ENCODE peak calls at places on chromosome 4, in eight cellular contexts. Y is fibroblast of lung; L is CD8-positive, alpha-beta T cell; J is GM20000; E is PC-3; P is K562; F is neural crest cell; X is GM12878. N is an unnamed sample.

GRCh38 chr4:158079661-158080060 is 93.2 kb downstream of the GASK1B start:
- DNase-seq in Y (no peak), L (no peak), J (no peak), E (no peak), P (no peak), F (no peak), X (no peak), N (peak; percentile 60)

GRCh38 chr4:8591626-8592365 is 769 bp upstream of the CPZ start:
- DNase-seq in Y (no peak), L (no peak), J (no peak), E (no peak), P (no peak), F (no peak), X (no peak), N (no peak)

GRCh38 chr4:139950568-139950967 is 203.4 kb downstream of the MAML3 start:
- DNase-seq in Y (no peak), L (no peak), J (peak; percentile 57), E (no peak), P (no peak), F (no peak), X (peak; percentile 83), N (peak; percentile 35)

GRCh38 chr4:47686294-47686872 is 151.5 kb downstream of the CORIN start:
- DNase-seq in Y (peak; percentile 55), L (peak; percentile 43), J (peak; percentile 47), E (peak; percentile 58), P (peak; percentile 65), F (peak; percentile 44), X (peak; percentile 13), N (peak; percentile 58)

GRCh38 chr4:181968371-181968770 is 274.8 kb upstream of the TENM3 start:
- DNase-seq in Y (peak; percentile 35), L (no peak), J (no peak), E (no peak), P (no peak), F (no peak), X (no peak), N (peak; percentile 57)

GRCh38 chr4:99536148-99536728 is 25.4 kb downstream of the C4orf17 start:
- DNase-seq in Y (peak; percentile 12), L (no peak), J (no peak), E (no peak), P (no peak), F (no peak), X (no peak), N (no peak)

GRCh38 chr4:78179188-78179587 is 122.1 kb downstream of the FRAS1 start:
- DNase-seq in Y (no peak), L (no peak), J (no peak), E (no peak), P (no peak), F (no peak), X (no peak), N (no peak)

GRCh38 chr4:6703786-6704185 is 5.9 kb downstream of the MRFAP1L1 start:
- DNase-seq in Y (no peak), L (no peak), J (no peak), E (no peak), P (no peak), F (no peak), X (no peak), N (peak; percentile 60)

GRCh38 chr4:145766273-145766672 is 86.3 kb downstream of the C4orf51 start:
- DNase-seq in Y (no peak), L (no peak), J (no peak), E (no peak), P (no peak), F (no peak), X (no peak), N (no peak)

GRCh38 chr4:40629401-40630334 is at the start of gene RBM47:
- DNase-seq in Y (peak; percentile 44), L (no peak), J (peak; percentile 72), E (peak; percentile 86), P (no peak), F (peak; percentile 26), X (no peak), N (peak; percentile 50)

GRCh38 chr4:107213410-107213809 is 177.3 kb upstream of the DKK2 start:
- DNase-seq in Y (no peak), L (no peak), J (no peak), E (no peak), P (no peak), F (no peak), X (no peak), N (peak; percentile 50)

GRCh38 chr4:8260656-8261111 is 8.9 kb upstream of the HTRA3 start:
- DNase-seq in Y (peak; percentile 89), L (no peak), J (no peak), E (peak; percentile 79), P (no peak), F (no peak), X (no peak), N (peak; percentile 86)

GRCh38 chr4:176432811-176433540 is 113.2 kb downstream of the SPCS3 start:
- DNase-seq in Y (no peak), L (no peak), J (no peak), E (no peak), P (no peak), F (no peak), X (no peak), N (no peak)

GRCh38 chr4:7198440-7199128 is 6.2 kb downstream of the SORCS2 start:
- DNase-seq in Y (no peak), L (no peak), J (no peak), E (no peak), P (no peak), F (no peak), X (no peak), N (no peak)

GRCh38 chr4:148112231-148112982 is 329.8 kb downstream of the NR3C2 start:
- DNase-seq in Y (peak; percentile 45), L (no peak), J (no peak), E (no peak), P (no peak), F (no peak), X (no peak), N (peak; percentile 85)

GRCh38 chr4:94668724-94669123 is 89.0 kb upstream of the BMPR1B start:
- DNase-seq in Y (no peak), L (no peak), J (no peak), E (no peak), P (no peak), F (no peak), X (no peak), N (no peak)

GRCh38 chr4:1503583-1504471 is 97.6 kb upstream of the NKX1-1 start:
- DNase-seq in Y (no peak), L (peak; percentile 20), J (no peak), E (no peak), P (peak; percentile 78), F (no peak), X (no peak), N (no peak)

GRCh38 chr4:27702710-27703431 is 842.2 kb downstream of the STIM2 start:
- DNase-seq in Y (peak; percentile 12), L (no peak), J (no peak), E (peak; percentile 49), P (peak; percentile 5), F (peak; percentile 4), X (no peak), N (peak; percentile 15)

GRCh38 chr4:132123870-132124623 is 1025.0 kb upstream of the PCDH10 start:
- DNase-seq in Y (peak; percentile 36), L (no peak), J (no peak), E (no peak), P (peak; percentile 7), F (no peak), X (peak; percentile 25), N (peak; percentile 50)

GRCh38 chr4:8830611-8831200 is 40.9 kb downstream of the HMX1 start:
- DNase-seq in Y (no peak), L (no peak), J (no peak), E (no peak), P (no peak), F (no peak), X (no peak), N (no peak)

DNA sequence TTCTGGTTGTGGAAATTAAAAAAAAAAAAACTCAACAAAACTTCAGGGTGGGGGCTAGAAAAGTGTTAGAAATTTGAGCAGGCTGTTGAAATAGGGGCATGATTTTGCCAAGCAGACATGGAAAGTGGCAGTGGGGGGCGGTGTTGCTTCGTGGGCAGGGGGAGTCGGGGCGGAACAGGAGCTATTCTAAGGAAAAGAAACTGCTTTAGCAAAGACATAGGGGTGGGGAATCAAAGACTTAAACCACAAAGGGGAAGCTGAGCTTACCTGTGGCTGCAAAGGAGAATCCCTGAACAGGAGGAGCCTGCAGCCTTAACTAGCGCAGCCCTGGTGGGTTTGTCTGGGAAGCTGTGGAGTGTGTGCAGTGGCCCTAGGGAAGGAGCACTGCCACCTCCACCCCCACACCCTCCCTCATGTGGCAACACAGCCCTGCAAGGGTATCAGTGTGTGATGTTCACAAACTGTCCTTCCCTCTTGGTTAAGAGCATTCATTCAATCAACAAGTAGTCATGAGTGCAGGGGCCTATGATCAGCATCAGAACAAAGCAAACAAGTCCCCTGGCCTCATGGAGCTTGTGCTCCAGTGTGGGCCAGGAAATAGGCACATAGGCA is 20.5 kb downstream of the SEL1L3 start:
- DNase-seq in Y (no peak), L (peak; percentile 68), J (peak; percentile 63), E (no peak), P (no peak), F (no peak), X (peak; percentile 21), N (no peak)
- TF ChIP-seq CTCF in Y (no peak), L (peak; percentile 24), J (peak; percentile 58), E (no peak), P (no peak), F (no peak), X (peak; percentile 43), N (no peak)

GRCh38 chr4:56650259-56651070 is 30.6 kb downstream of the HOPX start:
- DNase-seq in Y (no peak), L (no peak), J (no peak), E (peak; percentile 7), P (no peak), F (no peak), X (no peak), N (no peak)
- TF ChIP-seq CTCF in Y (no peak), L (no peak), J (no peak), E (peak; percentile 27), P (no peak), F (no peak), X (no peak), N (no peak)

GRCh38 chr4:75285837-75286236 is 228.4 kb downstream of the RCHY1 start:
- DNase-seq in Y (no peak), L (no peak), J (no peak), E (peak; percentile 10), P (no peak), F (no peak), X (no peak), N (no peak)
- TF ChIP-seq CTCF in Y (no peak), L (no peak), J (no peak), E (no peak), P (no peak), F (no peak), X (no peak), N (no peak)

GRCh38 chr4:169662226-169662625 is 41.8 kb downstream of the CLCN3 start:
- DNase-seq in Y (no peak), L (no peak), J (no peak), E (no peak), P (no peak), F (no peak), X (no peak), N (peak; percentile 25)

GRCh38 chr4:169659736-169660670 is 39.6 kb downstream of the CLCN3 start:
- DNase-seq in Y (peak; percentile 99), L (peak; percentile 85), J (peak; percentile 72), E (peak; percentile 96), P (peak; percentile 91), F (peak; percentile 32), X (peak; percentile 74), N (peak; percentile 99)

GRCh38 chr4:169658970-169659735 is 38.8 kb downstream of the CLCN3 start:
- DNase-seq in Y (no peak), L (no peak), J (no peak), E (peak; percentile 7), P (no peak), F (no peak), X (no peak), N (no peak)

GRCh38 chr4:169663402-169663801 is 43.0 kb downstream of the CLCN3 start:
- DNase-seq in Y (no peak), L (no peak), J (no peak), E (no peak), P (no peak), F (no peak), X (no peak), N (no peak)

GRCh38 chr4:169660929-169661328 is 40.6 kb downstream of the CLCN3 start:
- DNase-seq in Y (no peak), L (no peak), J (no peak), E (no peak), P (no peak), F (no peak), X (no peak), N (no peak)
- TF ChIP-seq CTCF in Y (no peak), L (no peak), J (no peak), E (no peak), P (no peak), F (no peak), X (no peak), N (no peak)